ENCODE peak calls at places on chromosomes 3 and 15, in eight cellular contexts. One of them, this sample, is unnamed.

GRCh38 chr3:72042397-72043211 is 257.7 kb upstream of the PROK2 start:
- DNase-seq in transverse colon: no peak
- DNase-seq in heart left ventricle: no peak
- DNase-seq in stomach: no peak
- DNase-seq in H1: no peak
- DNase-seq in A549: no peak
- DNase-seq in uterus: no peak
- DNase-seq in ovary: no peak
- DNase-seq in this sample: no peak

GRCh38 chr3:66413151-66413751 is 87.6 kb downstream of the LRIG1 start:
- DNase-seq in heart left ventricle: no peak
- DNase-seq in uterus: peak
- DNase-seq in H1: no peak
- DNase-seq in stomach: peak
- DNase-seq in transverse colon: no peak
- DNase-seq in ovary: no peak
- DNase-seq in A549: no peak
- DNase-seq in this sample: no peak

GRCh38 chr15:58762731-58763130 is 8.4 kb upstream of the MINDY2 start:
- DNase-seq in transverse colon: no peak
- DNase-seq in uterus: no peak
- DNase-seq in heart left ventricle: no peak
- DNase-seq in H1: no peak
- DNase-seq in ovary: no peak
- DNase-seq in stomach: no peak
- DNase-seq in A549: no peak
- DNase-seq in this sample: no peak

GRCh38 chr3:15050405-15051092 is 14.6 kb downstream of the MRPS25 start:
- DNase-seq in transverse colon: peak
- DNase-seq in A549: no peak
- DNase-seq in uterus: no peak
- DNase-seq in H1: no peak
- DNase-seq in heart left ventricle: no peak
- DNase-seq in ovary: no peak
- DNase-seq in stomach: no peak
- DNase-seq in this sample: peak

GRCh38 chr3:17304969-17305368 is 420.2 kb downstream of the PLCL2 start:
- DNase-seq in A549: no peak
- DNase-seq in transverse colon: no peak
- DNase-seq in stomach: no peak
- DNase-seq in uterus: no peak
- DNase-seq in heart left ventricle: no peak
- DNase-seq in H1: no peak
- DNase-seq in ovary: no peak
- DNase-seq in this sample: no peak

GRCh38 chr3:165549665-165550064 is 287.6 kb downstream of the BCHE start:
- DNase-seq in transverse colon: no peak
- DNase-seq in uterus: no peak
- DNase-seq in H1: no peak
- DNase-seq in ovary: no peak
- DNase-seq in heart left ventricle: no peak
- DNase-seq in A549: no peak
- DNase-seq in stomach: no peak
- DNase-seq in this sample: no peak

GRCh38 chr3:65348596-65348995 is 660.8 kb upstream of the ADAMTS9 start:
- DNase-seq in transverse colon: no peak
- DNase-seq in heart left ventricle: no peak
- DNase-seq in stomach: no peak
- DNase-seq in uterus: no peak
- DNase-seq in A549: no peak
- DNase-seq in ovary: no peak
- DNase-seq in H1: no peak
- DNase-seq in this sample: no peak

GRCh38 chr3:17023006-17023664 is 138.4 kb downstream of the PLCL2 start:
- DNase-seq in ovary: no peak
- DNase-seq in uterus: no peak
- DNase-seq in heart left ventricle: no peak
- DNase-seq in transverse colon: no peak
- DNase-seq in H1: no peak
- DNase-seq in A549: no peak
- DNase-seq in stomach: no peak
- DNase-seq in this sample: no peak

GRCh38 chr15:92273286-92273685 is 120.4 kb upstream of the ST8SIA2 start:
- DNase-seq in stomach: no peak
- DNase-seq in A549: no peak
- DNase-seq in transverse colon: no peak
- DNase-seq in H1: no peak
- DNase-seq in heart left ventricle: no peak
- DNase-seq in ovary: no peak
- DNase-seq in uterus: no peak
- DNase-seq in this sample: no peak

GRCh38 chr3:49712631-49713317 is 6.7 kb downstream of the AMIGO3 start:
- DNase-seq in transverse colon: no peak
- DNase-seq in uterus: no peak
- DNase-seq in H1: no peak
- DNase-seq in heart left ventricle: no peak
- DNase-seq in A549: no peak
- DNase-seq in ovary: no peak
- DNase-seq in stomach: no peak
- DNase-seq in this sample: no peak

GRCh38 chr15:88878720-88879184 is 16.6 kb downstream of the HAPLN3 start:
- DNase-seq in transverse colon: peak
- DNase-seq in H1: peak
- DNase-seq in heart left ventricle: peak
- DNase-seq in stomach: peak
- DNase-seq in uterus: no peak
- DNase-seq in ovary: no peak
- DNase-seq in A549: peak
- DNase-seq in this sample: peak

GRCh38 chr3:117695321-117695720 is 985.7 kb downstream of the TUSC7 start:
- DNase-seq in transverse colon: no peak
- DNase-seq in stomach: no peak
- DNase-seq in A549: no peak
- DNase-seq in uterus: no peak
- DNase-seq in H1: no peak
- DNase-seq in heart left ventricle: no peak
- DNase-seq in ovary: no peak
- DNase-seq in this sample: no peak

GRCh38 chr3:11643212-11644087 is at the start of gene VGLL4:
- DNase-seq in ovary: peak
- DNase-seq in stomach: peak
- DNase-seq in H1: peak
- DNase-seq in uterus: peak
- DNase-seq in heart left ventricle: peak
- DNase-seq in A549: peak
- DNase-seq in transverse colon: peak
- DNase-seq in this sample: peak

GRCh38 chr3:11640009-11640673 is 3.6 kb downstream of the VGLL4 start:
- DNase-seq in transverse colon: no peak
- DNase-seq in ovary: no peak
- DNase-seq in H1: no peak
- DNase-seq in uterus: no peak
- DNase-seq in A549: no peak
- DNase-seq in heart left ventricle: no peak
- DNase-seq in stomach: no peak
- DNase-seq in this sample: no peak

GRCh38 chr3:11641683-11642407 is 1.9 kb downstream of the VGLL4 start:
- DNase-seq in heart left ventricle: no peak
- DNase-seq in uterus: no peak
- DNase-seq in stomach: no peak
- DNase-seq in transverse colon: no peak
- DNase-seq in H1: no peak
- DNase-seq in A549: peak
- DNase-seq in ovary: no peak
- DNase-seq in this sample: no peak

GRCh38 chr3:11641316-11641682 is 2.4 kb downstream of the VGLL4 start:
- DNase-seq in H1: no peak
- DNase-seq in uterus: no peak
- DNase-seq in heart left ventricle: no peak
- DNase-seq in transverse colon: no peak
- DNase-seq in ovary: no peak
- DNase-seq in A549: peak
- DNase-seq in stomach: no peak
- DNase-seq in this sample: no peak

GRCh38 chr3:11642455-11643162 is 1.1 kb downstream of the VGLL4 start:
- DNase-seq in H1: peak
- DNase-seq in transverse colon: peak
- DNase-seq in stomach: peak
- DNase-seq in A549: peak
- DNase-seq in ovary: peak
- DNase-seq in uterus: peak
- DNase-seq in heart left ventricle: peak
- DNase-seq in this sample: peak
- TF ChIP-seq POLR2A in H1: no peak
- TF ChIP-seq POLR2A in transverse colon: peak
- TF ChIP-seq POLR2A in stomach: no peak
- TF ChIP-seq POLR2A in A549: peak
- TF ChIP-seq POLR2A in ovary: peak
- TF ChIP-seq POLR2A in uterus: no peak
- TF ChIP-seq POLR2A in heart left ventricle: no peak
- TF ChIP-seq POLR2A in this sample: no peak

GRCh38 chr3:111051354-111051753 is 20.3 kb upstream of the NECTIN3 start:
- DNase-seq in uterus: no peak
- DNase-seq in ovary: no peak
- DNase-seq in A549: no peak
- DNase-seq in transverse colon: no peak
- DNase-seq in H1: no peak
- DNase-seq in stomach: no peak
- DNase-seq in heart left ventricle: no peak
- DNase-seq in this sample: no peak

GRCh38 chr3:111047053-111047452 is 24.6 kb upstream of the NECTIN3 start:
- DNase-seq in uterus: no peak
- DNase-seq in A549: no peak
- DNase-seq in ovary: no peak
- DNase-seq in transverse colon: no peak
- DNase-seq in heart left ventricle: no peak
- DNase-seq in stomach: no peak
- DNase-seq in H1: no peak
- DNase-seq in this sample: no peak

GRCh38 chr3:111045564-111045963 is 26.1 kb upstream of the NECTIN3 start:
- DNase-seq in stomach: no peak
- DNase-seq in uterus: no peak
- DNase-seq in transverse colon: no peak
- DNase-seq in H1: no peak
- DNase-seq in A549: no peak
- DNase-seq in ovary: no peak
- DNase-seq in heart left ventricle: no peak
- DNase-seq in this sample: no peak

GRCh38 chr3:111047812-111048435 is 23.7 kb upstream of the NECTIN3 start:
- DNase-seq in A549: no peak
- DNase-seq in heart left ventricle: no peak
- DNase-seq in H1: no peak
- DNase-seq in stomach: no peak
- DNase-seq in ovary: no peak
- DNase-seq in uterus: no peak
- DNase-seq in transverse colon: no peak
- DNase-seq in this sample: no peak
- H3K27ac ChIP-seq in A549: no peak
- H3K27ac ChIP-seq in heart left ventricle: no peak
- H3K27ac ChIP-seq in H1: peak
- H3K27ac ChIP-seq in stomach: no peak
- H3K27ac ChIP-seq in ovary: no peak
- H3K27ac ChIP-seq in uterus: no peak
- H3K27ac ChIP-seq in transverse colon: no peak
- H3K27ac ChIP-seq in this sample: no peak

GRCh38 chr3:172039352-172040077 is at the start of gene FNDC3B:
- DNase-seq in A549: peak
- DNase-seq in stomach: peak
- DNase-seq in ovary: peak
- DNase-seq in heart left ventricle: peak
- DNase-seq in H1: peak
- DNase-seq in transverse colon: peak
- DNase-seq in uterus: peak
- DNase-seq in this sample: peak
- TF ChIP-seq POLR2A in A549: peak
- TF ChIP-seq POLR2A in stomach: peak
- TF ChIP-seq POLR2A in ovary: peak
- TF ChIP-seq POLR2A in heart left ventricle: peak
- TF ChIP-seq POLR2A in H1: peak
- TF ChIP-seq POLR2A in transverse colon: peak
- TF ChIP-seq POLR2A in uterus: peak
- TF ChIP-seq POLR2A in this sample: peak

DNA sequence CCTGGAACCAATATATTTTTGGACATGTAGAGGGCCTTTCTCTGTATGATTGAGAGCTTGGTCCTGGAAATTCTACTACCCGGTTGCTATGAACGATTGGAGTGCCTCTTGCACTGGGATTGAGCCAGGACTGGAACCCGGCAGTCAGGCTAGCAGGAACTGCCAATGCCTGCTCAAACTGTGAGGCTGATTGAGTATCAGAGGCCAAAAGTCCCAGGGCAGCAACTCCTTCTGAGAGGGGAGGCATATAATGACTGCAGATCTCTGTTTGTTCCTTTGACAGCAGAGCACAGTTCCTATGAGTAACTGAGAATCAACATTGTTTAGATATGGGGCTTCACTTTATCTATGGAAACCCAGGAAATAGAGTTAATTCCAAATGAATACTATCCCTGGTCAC is 12.9 kb downstream of the IQCH start:
- DNase-seq in ovary: no peak
- DNase-seq in stomach: no peak
- DNase-seq in heart left ventricle: no peak
- DNase-seq in uterus: no peak
- DNase-seq in A549: no peak
- DNase-seq in H1: no peak
- DNase-seq in transverse colon: no peak
- DNase-seq in this sample: no peak
- H3K27ac ChIP-seq in ovary: no peak
- H3K27ac ChIP-seq in stomach: no peak
- H3K27ac ChIP-seq in heart left ventricle: no peak
- H3K27ac ChIP-seq in uterus: no peak
- H3K27ac ChIP-seq in A549: no peak
- H3K27ac ChIP-seq in H1: no peak
- H3K27ac ChIP-seq in transverse colon: peak
- H3K27ac ChIP-seq in this sample: no peak

GRCh38 chr3:83632526-83632925 is 1326.3 kb upstream of the CADM2 start:
- DNase-seq in uterus: no peak
- DNase-seq in transverse colon: no peak
- DNase-seq in ovary: no peak
- DNase-seq in A549: no peak
- DNase-seq in stomach: no peak
- DNase-seq in H1: no peak
- DNase-seq in heart left ventricle: no peak
- DNase-seq in this sample: no peak
- TF ChIP-seq POLR2A in uterus: no peak
- TF ChIP-seq POLR2A in transverse colon: no peak
- TF ChIP-seq POLR2A in ovary: no peak
- TF ChIP-seq POLR2A in A549: no peak
- TF ChIP-seq POLR2A in stomach: no peak
- TF ChIP-seq POLR2A in H1: no peak
- TF ChIP-seq POLR2A in heart left ventricle: no peak
- TF ChIP-seq POLR2A in this sample: no peak

This sample was measured in Peyer's patch.